ENCODE peak calls at places on chromosome 11, in nine cellular contexts. H, D, A, Y, X, R, T, B and Z are unnamed samples.
A peak's percentile ranks its signal among the peaks of the same experiment; 100 is the strongest.

GRCh38 chr11:528166-528814 is 7.1 kb downstream of the HRAS start:
- DNase-seq in X (no peak), D (no peak), H (no peak), T (no peak), Y (no peak), A (no peak), B (no peak), R (no peak), Z (no peak)

GRCh38 chr11:88051386-88051785 is 123.9 kb downstream of the RAB38 start:
- DNase-seq in D (no peak), R (no peak), Y (no peak), H (no peak), A (no peak), X (no peak), B (no peak), T (no peak), Z (no peak)

GRCh38 chr11:74135516-74135840 is 35.3 kb downstream of the C2CD3 start:
- DNase-seq in X (no peak), H (no peak), D (no peak), T (no peak), A (no peak), Y (no peak), B (no peak), R (no peak), Z (no peak)

GRCh38 chr11:765025-765801 is 12.1 kb downstream of the GATD1 start:
- DNase-seq in B (peak; percentile 64), H (peak; percentile 73), X (peak; percentile 56), R (no peak), Y (peak; percentile 32), T (no peak), A (peak; percentile 18), D (no peak), Z (peak; percentile 26)

GRCh38 chr11:61611309-61611708 is 30.4 kb upstream of the SYT7 start:
- DNase-seq in H (no peak), X (no peak), A (no peak), B (no peak), D (no peak), T (no peak), R (no peak), Y (no peak), Z (no peak)

GRCh38 chr11:79119491-79120284 is 321.1 kb downstream of the TENM4 start:
- DNase-seq in T (no peak), Y (no peak), R (no peak), X (peak; percentile 7), D (no peak), B (peak; percentile 86), H (no peak), A (peak; percentile 52), Z (peak; percentile 16)

GRCh38 chr11:97615541-97615940 is 1225.7 kb downstream of the JRKL start:
- DNase-seq in D (no peak), R (no peak), B (no peak), H (no peak), T (no peak), A (no peak), Y (no peak), X (no peak), Z (no peak)

GRCh38 chr11:125329786-125330185 is 165.2 kb downstream of the PKNOX2 start:
- DNase-seq in D (no peak), H (no peak), X (no peak), Y (no peak), R (no peak), A (no peak), T (no peak), B (no peak), Z (no peak)

GRCh38 chr11:69158301-69159152 is 2.8 kb downstream of the SMIM38 start:
- DNase-seq in H (no peak), B (no peak), A (no peak), D (no peak), X (no peak), Y (no peak), T (no peak), R (no peak), Z (no peak)

GRCh38 chr11:119108151-119108856 is 1.2 kb downstream of the C2CD2L start:
- DNase-seq in T (peak; percentile 41), H (no peak), X (no peak), R (no peak), A (no peak), Y (no peak), B (no peak), D (no peak), Z (peak; percentile 29)

GRCh38 chr11:47408598-47409439 is 429 bp downstream of the SLC39A13 start:
- DNase-seq in T (no peak), X (no peak), Y (no peak), B (no peak), A (no peak), D (no peak), R (peak; percentile 54), H (no peak), Z (no peak)

GRCh38 chr11:79437274-79437980 is 3.4 kb downstream of the TENM4 start:
- DNase-seq in B (peak; percentile 89), A (no peak), D (peak; percentile 63), Y (no peak), R (peak; percentile 56), T (peak; percentile 60), X (peak; percentile 71), H (no peak), Z (peak; percentile 41)

GRCh38 chr11:23192256-23192655 is 332.0 kb upstream of the CCDC179 start:
- DNase-seq in H (no peak), B (no peak), X (no peak), R (no peak), T (no peak), D (no peak), A (no peak), Y (no peak), Z (no peak)

GRCh38 chr11:62889484-62890437 is 9.1 kb downstream of the SLC3A2 start:
- DNase-seq in A (no peak), B (peak; percentile 79), D (no peak), R (no peak), T (no peak), Y (no peak), X (no peak), H (no peak), Z (no peak)

GRCh38 chr11:45964911-45965389 is 42.5 kb downstream of the LARGE2 start:
- DNase-seq in R (peak; percentile 67), H (peak; percentile 70), X (peak; percentile 16), B (peak; percentile 81), Y (no peak), A (peak; percentile 56), T (peak; percentile 76), D (peak; percentile 27), Z (peak; percentile 23)

GRCh38 chr11:118907749-118908106 is 18.0 kb downstream of the BCL9L start:
- DNase-seq in Y (no peak), X (no peak), T (no peak), B (no peak), D (no peak), A (no peak), R (no peak), H (no peak), Z (no peak)

GRCh38 chr11:62688481-62688880 is 849 bp downstream of the LRRN4CL start:
- DNase-seq in R (no peak), H (no peak), T (no peak), A (no peak), X (no peak), D (no peak), Y (no peak), B (no peak), Z (no peak)

GRCh38 chr11:44398266-44399045 is 88.5 kb upstream of the ALX4 start:
- DNase-seq in R (no peak), X (no peak), Y (no peak), T (no peak), D (no peak), H (no peak), A (no peak), B (no peak), Z (no peak)

GRCh38 chr11:119179983-119180382 is 5.3 kb upstream of the NHERF4 start:
- DNase-seq in T (peak; percentile 95), Y (no peak), D (no peak), R (no peak), B (no peak), X (no peak), H (no peak), A (no peak), Z (no peak)

GRCh38 chr11:876550-876949 is 33.9 kb downstream of the TSPAN4 start:
- DNase-seq in X (peak; percentile 37), R (peak; percentile 56), B (no peak), H (no peak), Y (no peak), T (no peak), A (peak; percentile 15), D (no peak), Z (peak; percentile 52)

GRCh38 chr11:75461136-75461535 is 28.1 kb upstream of the KLHL35 start:
- DNase-seq in A (no peak), B (no peak), D (no peak), H (no peak), Y (no peak), X (no peak), R (no peak), T (no peak), Z (no peak)

GRCh38 chr11:114197799-114198500 is 98.2 kb upstream of the NNMT start:
- DNase-seq in T (peak; percentile 5), A (no peak), X (no peak), D (no peak), Y (no peak), H (no peak), B (no peak), R (peak; percentile 80), Z (peak; percentile 49)

GRCh38 chr11:117570701-117571100 is 226.3 kb downstream of the DSCAML1 start:
- DNase-seq in X (peak; percentile 51), B (no peak), A (no peak), D (no peak), T (no peak), R (no peak), Y (no peak), H (no peak), Z (no peak)

GRCh38 chr11:45857834-45858492 is 10.7 kb downstream of the CRY2 start:
- DNase-seq in X (peak; percentile 26), R (peak; percentile 74), B (peak; percentile 61), T (no peak), Y (no peak), D (no peak), A (peak; percentile 33), H (no peak), Z (peak; percentile 31)

GRCh38 chr11:130068986-130069683 is 559 bp upstream of the APLP2 start:
- DNase-seq in Y (no peak), A (no peak), H (peak; percentile 53), B (no peak), D (no peak), X (peak; percentile 60), R (peak; percentile 85), T (no peak), Z (peak; percentile 65)

GRCh38 chr11:79940165-79940564 is 499.3 kb upstream of the TENM4 start:
- DNase-seq in Y (no peak), X (no peak), R (no peak), A (no peak), B (no peak), T (peak; percentile 53), D (no peak), H (no peak), Z (no peak)

GRCh38 chr11:28627690-28628255 is 519.6 kb downstream of the METTL15 start:
- DNase-seq in A (no peak), R (no peak), H (no peak), X (no peak), Y (no peak), B (no peak), D (no peak), T (peak; percentile 11), Z (no peak)